ENCODE peak calls at places on chromosomes 7 and 10, in eight cellular contexts. M, V, H, L, P, Z, F and I are unnamed samples.
A peak's percentile ranks its signal among the peaks of the same experiment; 100 is the strongest.

GRCh38 chr7:101164071-101164840 is 1.1 kb downstream of the VGF start:
- DNase-seq in M (no peak), V (peak; percentile 55), H (peak; percentile 66), L (no peak), P (peak; percentile 62), Z (no peak), F (peak; percentile 88), I (no peak)

GRCh38 chr7:9945131-9945530 is 1028.5 kb upstream of the PHF14 start:
- DNase-seq in M (no peak), V (no peak), H (no peak), L (no peak), P (no peak), Z (no peak), F (no peak), I (no peak)

GRCh38 chr10:76251773-76252617 is 820.6 kb downstream of the LRMDA start:
- DNase-seq in M (no peak), V (peak; percentile 84), H (peak; percentile 83), L (no peak), P (peak; percentile 98), Z (no peak), F (no peak), I (peak; percentile 97)

GRCh38 chr7:75772081-75773077 is at the start of gene CCL26:
- DNase-seq in M (peak; percentile 35), V (peak; percentile 73), H (peak; percentile 71), L (no peak), P (peak; percentile 94), Z (no peak), F (no peak), I (peak; percentile 33)

GRCh38 chr7:91082854-91083495 is 181.3 kb upstream of the FZD1 start:
- DNase-seq in M (no peak), V (peak; percentile 31), H (peak; percentile 67), L (no peak), P (peak; percentile 76), Z (peak; percentile 10), F (no peak), I (no peak)

GRCh38 chr10:30027057-30028005 is 32.1 kb downstream of the JCAD start:
- DNase-seq in M (no peak), V (no peak), H (peak; percentile 18), L (no peak), P (no peak), Z (peak; percentile 34), F (peak; percentile 80), I (no peak)

GRCh38 chr7:26664735-26665420 is 199.5 kb downstream of the SKAP2 start:
- DNase-seq in M (no peak), V (no peak), H (peak; percentile 26), L (no peak), P (peak; percentile 22), Z (no peak), F (no peak), I (no peak)

GRCh38 chr10:2619472-2619871 is 447.9 kb upstream of the PFKP start:
- DNase-seq in M (no peak), V (no peak), H (no peak), L (no peak), P (no peak), Z (no peak), F (peak; percentile 54), I (no peak)

GRCh38 chr7:1290262-1291039 is 57.8 kb downstream of the UNCX start:
- DNase-seq in M (no peak), V (peak; percentile 60), H (peak; percentile 14), L (no peak), P (peak; percentile 48), Z (peak; percentile 87), F (peak; percentile 89), I (no peak)

GRCh38 chr7:155483868-155484325 is 26.0 kb downstream of the EN2 start:
- DNase-seq in M (no peak), V (no peak), H (no peak), L (no peak), P (no peak), Z (no peak), F (no peak), I (no peak)

GRCh38 chr7:81510122-81510521 is 259.7 kb downstream of the HGF start:
- DNase-seq in M (no peak), V (no peak), H (no peak), L (no peak), P (no peak), Z (no peak), F (no peak), I (no peak)

GRCh38 chr7:33040803-33041516 is 21.6 kb downstream of the NT5C3A start:
- DNase-seq in M (no peak), V (no peak), H (no peak), L (no peak), P (peak; percentile 61), Z (no peak), F (no peak), I (no peak)